ENCODE peak calls at places on chromosomes 5 and 9, in seven cellular contexts. One of them, this sample, is unnamed.

GRCh38 chr9:132160802-132161742 is 786 bp upstream of the NTNG2 start:
- DNase-seq in PC-9: no peak
- DNase-seq in foreskin melanocyte: peak; percentile 38
- DNase-seq in activated effector memory CD4-positive, alpha-beta T cell treated with anti-CD3 and anti-CD28 coated beads, Interleukin-2, amount 50 U/mL, for 16 hours: peak; percentile 82
- DNase-seq in CD8-positive, alpha-beta T cell: peak; percentile 22
- DNase-seq in CD4-positive, alpha-beta T cell: peak; percentile 26
- DNase-seq in NCI-H187: no peak
- DNase-seq in this sample: no peak

GRCh38 chr9:91807640-91808246 is 142.3 kb downstream of the ROR2 start:
- DNase-seq in PC-9: no peak
- DNase-seq in foreskin melanocyte: no peak
- DNase-seq in activated effector memory CD4-positive, alpha-beta T cell treated with anti-CD3 and anti-CD28 coated beads, Interleukin-2, amount 50 U/mL, for 16 hours: no peak
- DNase-seq in CD8-positive, alpha-beta T cell: no peak
- DNase-seq in CD4-positive, alpha-beta T cell: no peak
- DNase-seq in NCI-H187: no peak
- DNase-seq in this sample: no peak

GRCh38 chr5:172417983-172418630 is 36.2 kb downstream of the SH3PXD2B start:
- DNase-seq in PC-9: no peak
- DNase-seq in foreskin melanocyte: no peak
- DNase-seq in activated effector memory CD4-positive, alpha-beta T cell treated with anti-CD3 and anti-CD28 coated beads, Interleukin-2, amount 50 U/mL, for 16 hours: no peak
- DNase-seq in CD8-positive, alpha-beta T cell: no peak
- DNase-seq in CD4-positive, alpha-beta T cell: no peak
- DNase-seq in NCI-H187: no peak
- DNase-seq in this sample: no peak

GRCh38 chr9:98429613-98430012 is 174.2 kb upstream of the TBC1D2 start:
- DNase-seq in PC-9: no peak
- DNase-seq in foreskin melanocyte: no peak
- DNase-seq in activated effector memory CD4-positive, alpha-beta T cell treated with anti-CD3 and anti-CD28 coated beads, Interleukin-2, amount 50 U/mL, for 16 hours: no peak
- DNase-seq in CD8-positive, alpha-beta T cell: no peak
- DNase-seq in CD4-positive, alpha-beta T cell: no peak
- DNase-seq in NCI-H187: no peak
- DNase-seq in this sample: no peak

GRCh38 chr9:129317179-129318011 is 139.3 kb upstream of the IER5L start:
- DNase-seq in PC-9: peak; percentile 29
- DNase-seq in foreskin melanocyte: no peak
- DNase-seq in activated effector memory CD4-positive, alpha-beta T cell treated with anti-CD3 and anti-CD28 coated beads, Interleukin-2, amount 50 U/mL, for 16 hours: peak; percentile 58
- DNase-seq in CD8-positive, alpha-beta T cell: no peak
- DNase-seq in CD4-positive, alpha-beta T cell: no peak
- DNase-seq in NCI-H187: no peak
- DNase-seq in this sample: no peak

GRCh38 chr5:108074626-108075025 is 307.3 kb downstream of the FBXL17 start:
- DNase-seq in PC-9: no peak
- DNase-seq in foreskin melanocyte: no peak
- DNase-seq in activated effector memory CD4-positive, alpha-beta T cell treated with anti-CD3 and anti-CD28 coated beads, Interleukin-2, amount 50 U/mL, for 16 hours: no peak
- DNase-seq in CD8-positive, alpha-beta T cell: no peak
- DNase-seq in CD4-positive, alpha-beta T cell: no peak
- DNase-seq in NCI-H187: no peak
- DNase-seq in this sample: no peak

GRCh38 chr9:87089963-87090362 is 142.7 kb upstream of the GAS1 start:
- DNase-seq in PC-9: no peak
- DNase-seq in foreskin melanocyte: no peak
- DNase-seq in activated effector memory CD4-positive, alpha-beta T cell treated with anti-CD3 and anti-CD28 coated beads, Interleukin-2, amount 50 U/mL, for 16 hours: no peak
- DNase-seq in CD8-positive, alpha-beta T cell: no peak
- DNase-seq in CD4-positive, alpha-beta T cell: no peak
- DNase-seq in NCI-H187: no peak
- DNase-seq in this sample: no peak

GRCh38 chr9:9790216-9790872 is 822.5 kb downstream of the PTPRD start:
- DNase-seq in PC-9: peak; percentile 0
- DNase-seq in foreskin melanocyte: peak; percentile 10
- DNase-seq in activated effector memory CD4-positive, alpha-beta T cell treated with anti-CD3 and anti-CD28 coated beads, Interleukin-2, amount 50 U/mL, for 16 hours: no peak
- DNase-seq in CD8-positive, alpha-beta T cell: no peak
- DNase-seq in CD4-positive, alpha-beta T cell: no peak
- DNase-seq in NCI-H187: peak; percentile 23
- DNase-seq in this sample: peak; percentile 26

GRCh38 chr9:109857337-109857736 is 77.3 kb downstream of the PALM2AKAP2 start:
- DNase-seq in PC-9: no peak
- DNase-seq in foreskin melanocyte: no peak
- DNase-seq in activated effector memory CD4-positive, alpha-beta T cell treated with anti-CD3 and anti-CD28 coated beads, Interleukin-2, amount 50 U/mL, for 16 hours: no peak
- DNase-seq in CD8-positive, alpha-beta T cell: no peak
- DNase-seq in CD4-positive, alpha-beta T cell: no peak
- DNase-seq in NCI-H187: no peak
- DNase-seq in this sample: no peak

GRCh38 chr5:157657516-157657915 is 5.3 kb upstream of the SOX30 start:
- DNase-seq in PC-9: no peak
- DNase-seq in foreskin melanocyte: no peak
- DNase-seq in activated effector memory CD4-positive, alpha-beta T cell treated with anti-CD3 and anti-CD28 coated beads, Interleukin-2, amount 50 U/mL, for 16 hours: no peak
- DNase-seq in CD8-positive, alpha-beta T cell: no peak
- DNase-seq in CD4-positive, alpha-beta T cell: no peak
- DNase-seq in NCI-H187: no peak
- DNase-seq in this sample: no peak

GRCh38 chr9:110742741-110743371 is 74.3 kb downstream of the MUSK start:
- DNase-seq in PC-9: no peak
- DNase-seq in foreskin melanocyte: no peak
- DNase-seq in activated effector memory CD4-positive, alpha-beta T cell treated with anti-CD3 and anti-CD28 coated beads, Interleukin-2, amount 50 U/mL, for 16 hours: no peak
- DNase-seq in CD8-positive, alpha-beta T cell: no peak
- DNase-seq in CD4-positive, alpha-beta T cell: no peak
- DNase-seq in NCI-H187: no peak
- DNase-seq in this sample: no peak

GRCh38 chr5:158435161-158435616 is 576.2 kb upstream of the CLINT1 start:
- DNase-seq in PC-9: no peak
- DNase-seq in foreskin melanocyte: no peak
- DNase-seq in activated effector memory CD4-positive, alpha-beta T cell treated with anti-CD3 and anti-CD28 coated beads, Interleukin-2, amount 50 U/mL, for 16 hours: peak; percentile 62
- DNase-seq in CD8-positive, alpha-beta T cell: no peak
- DNase-seq in CD4-positive, alpha-beta T cell: no peak
- DNase-seq in NCI-H187: no peak
- DNase-seq in this sample: no peak

GRCh38 chr5:140550147-140551079 is 3.0 kb downstream of the EIF4EBP3 start:
- DNase-seq in PC-9: no peak
- DNase-seq in foreskin melanocyte: no peak
- DNase-seq in activated effector memory CD4-positive, alpha-beta T cell treated with anti-CD3 and anti-CD28 coated beads, Interleukin-2, amount 50 U/mL, for 16 hours: no peak
- DNase-seq in CD8-positive, alpha-beta T cell: no peak
- DNase-seq in CD4-positive, alpha-beta T cell: no peak
- DNase-seq in NCI-H187: no peak
- DNase-seq in this sample: no peak

GRCh38 chr5:32538031-32538547 is 47.3 kb upstream of the SUB1 start:
- DNase-seq in PC-9: no peak
- DNase-seq in foreskin melanocyte: no peak
- DNase-seq in activated effector memory CD4-positive, alpha-beta T cell treated with anti-CD3 and anti-CD28 coated beads, Interleukin-2, amount 50 U/mL, for 16 hours: peak; percentile 83
- DNase-seq in CD8-positive, alpha-beta T cell: no peak
- DNase-seq in CD4-positive, alpha-beta T cell: peak; percentile 44
- DNase-seq in NCI-H187: no peak
- DNase-seq in this sample: peak; percentile 77

GRCh38 chr9:121686930-121687541 is 35.6 kb downstream of the DAB2IP start:
- DNase-seq in PC-9: peak; percentile 87
- DNase-seq in foreskin melanocyte: no peak
- DNase-seq in activated effector memory CD4-positive, alpha-beta T cell treated with anti-CD3 and anti-CD28 coated beads, Interleukin-2, amount 50 U/mL, for 16 hours: no peak
- DNase-seq in CD8-positive, alpha-beta T cell: peak; percentile 34
- DNase-seq in CD4-positive, alpha-beta T cell: peak; percentile 15
- DNase-seq in NCI-H187: peak; percentile 4
- DNase-seq in this sample: no peak

GRCh38 chr5:169433221-169433651 is 132.3 kb upstream of the SLIT3 start:
- DNase-seq in PC-9: no peak
- DNase-seq in foreskin melanocyte: no peak
- DNase-seq in activated effector memory CD4-positive, alpha-beta T cell treated with anti-CD3 and anti-CD28 coated beads, Interleukin-2, amount 50 U/mL, for 16 hours: no peak
- DNase-seq in CD8-positive, alpha-beta T cell: no peak
- DNase-seq in CD4-positive, alpha-beta T cell: no peak
- DNase-seq in NCI-H187: no peak
- DNase-seq in this sample: no peak

GRCh38 chr5:91168859-91169258 is 214.3 kb downstream of the ARRDC3 start:
- DNase-seq in PC-9: no peak
- DNase-seq in foreskin melanocyte: no peak
- DNase-seq in activated effector memory CD4-positive, alpha-beta T cell treated with anti-CD3 and anti-CD28 coated beads, Interleukin-2, amount 50 U/mL, for 16 hours: no peak
- DNase-seq in CD8-positive, alpha-beta T cell: no peak
- DNase-seq in CD4-positive, alpha-beta T cell: no peak
- DNase-seq in NCI-H187: no peak
- DNase-seq in this sample: no peak

GRCh38 chr5:59766394-59766793 is 127.1 kb downstream of the PDE4D start:
- DNase-seq in PC-9: no peak
- DNase-seq in foreskin melanocyte: peak; percentile 56
- DNase-seq in activated effector memory CD4-positive, alpha-beta T cell treated with anti-CD3 and anti-CD28 coated beads, Interleukin-2, amount 50 U/mL, for 16 hours: no peak
- DNase-seq in CD8-positive, alpha-beta T cell: no peak
- DNase-seq in CD4-positive, alpha-beta T cell: no peak
- DNase-seq in NCI-H187: no peak
- DNase-seq in this sample: no peak

GRCh38 chr9:95077053-95077765 is 240.3 kb downstream of the FANCC start:
- DNase-seq in PC-9: no peak
- DNase-seq in foreskin melanocyte: no peak
- DNase-seq in activated effector memory CD4-positive, alpha-beta T cell treated with anti-CD3 and anti-CD28 coated beads, Interleukin-2, amount 50 U/mL, for 16 hours: no peak
- DNase-seq in CD8-positive, alpha-beta T cell: no peak
- DNase-seq in CD4-positive, alpha-beta T cell: no peak
- DNase-seq in NCI-H187: no peak
- DNase-seq in this sample: no peak

GRCh38 chr5:135429326-135429725 is 17.8 kb downstream of the DCANP1 start:
- DNase-seq in PC-9: no peak
- DNase-seq in foreskin melanocyte: no peak
- DNase-seq in activated effector memory CD4-positive, alpha-beta T cell treated with anti-CD3 and anti-CD28 coated beads, Interleukin-2, amount 50 U/mL, for 16 hours: no peak
- DNase-seq in CD8-positive, alpha-beta T cell: no peak
- DNase-seq in CD4-positive, alpha-beta T cell: no peak
- DNase-seq in NCI-H187: no peak
- DNase-seq in this sample: peak; percentile 36

GRCh38 chr9:36033788-36034187 is 2.9 kb upstream of the RECK start:
- DNase-seq in PC-9: no peak
- DNase-seq in foreskin melanocyte: no peak
- DNase-seq in activated effector memory CD4-positive, alpha-beta T cell treated with anti-CD3 and anti-CD28 coated beads, Interleukin-2, amount 50 U/mL, for 16 hours: no peak
- DNase-seq in CD8-positive, alpha-beta T cell: no peak
- DNase-seq in CD4-positive, alpha-beta T cell: no peak
- DNase-seq in NCI-H187: no peak
- DNase-seq in this sample: no peak

GRCh38 chr9:75715360-75715759 is 175.1 kb upstream of the PCSK5 start:
- DNase-seq in PC-9: no peak
- DNase-seq in foreskin melanocyte: no peak
- DNase-seq in activated effector memory CD4-positive, alpha-beta T cell treated with anti-CD3 and anti-CD28 coated beads, Interleukin-2, amount 50 U/mL, for 16 hours: no peak
- DNase-seq in CD8-positive, alpha-beta T cell: no peak
- DNase-seq in CD4-positive, alpha-beta T cell: no peak
- DNase-seq in NCI-H187: no peak
- DNase-seq in this sample: no peak

GRCh38 chr9:83166369-83166768 is 103.4 kb upstream of the RASEF start:
- DNase-seq in PC-9: peak; percentile 64
- DNase-seq in foreskin melanocyte: no peak
- DNase-seq in activated effector memory CD4-positive, alpha-beta T cell treated with anti-CD3 and anti-CD28 coated beads, Interleukin-2, amount 50 U/mL, for 16 hours: no peak
- DNase-seq in CD8-positive, alpha-beta T cell: no peak
- DNase-seq in CD4-positive, alpha-beta T cell: no peak
- DNase-seq in NCI-H187: no peak
- DNase-seq in this sample: no peak

GRCh38 chr9:6805532-6805931 is 47.8 kb downstream of the KDM4C start:
- DNase-seq in PC-9: no peak
- DNase-seq in foreskin melanocyte: peak; percentile 48
- DNase-seq in activated effector memory CD4-positive, alpha-beta T cell treated with anti-CD3 and anti-CD28 coated beads, Interleukin-2, amount 50 U/mL, for 16 hours: no peak
- DNase-seq in CD8-positive, alpha-beta T cell: no peak
- DNase-seq in CD4-positive, alpha-beta T cell: no peak
- DNase-seq in NCI-H187: no peak
- DNase-seq in this sample: no peak

GRCh38 chr5:67515020-67515689 is 318.6 kb upstream of the CD180 start:
- DNase-seq in PC-9: no peak
- DNase-seq in foreskin melanocyte: no peak
- DNase-seq in activated effector memory CD4-positive, alpha-beta T cell treated with anti-CD3 and anti-CD28 coated beads, Interleukin-2, amount 50 U/mL, for 16 hours: no peak
- DNase-seq in CD8-positive, alpha-beta T cell: no peak
- DNase-seq in CD4-positive, alpha-beta T cell: peak; percentile 44
- DNase-seq in NCI-H187: no peak
- DNase-seq in this sample: no peak